ENCODE peak calls at places on chromosomes 2 and 18, in nine cellular contexts. G is AG09309; T is GM23338; I is GM13977; S is NCI-H460; V is K562; F is activated CD4-positive, CD25-positive, alpha-beta regulatory T cell; O is omental fat pad; Q is CD4-positive, alpha-beta T cell. Y is an unnamed sample.

GRCh38 chr2:229237270-229237669 is 33.8 kb downstream of the PID1 start:
- DNase-seq in G (no peak), T (no peak), I (no peak), S (no peak), V (no peak), F (no peak), O (no peak), Q (no peak), Y (no peak)

GRCh38 chr2:188675391-188676011 is 298.7 kb upstream of the COL3A1 start:
- DNase-seq in G (no peak), T (peak; percentile 53), I (no peak), S (no peak), V (no peak), F (no peak), O (no peak), Q (no peak), Y (no peak)

GRCh38 chr2:66113988-66114625 is 320.8 kb upstream of the MEIS1 start:
- DNase-seq in G (no peak), T (no peak), I (no peak), S (no peak), V (no peak), F (no peak), O (no peak), Q (no peak), Y (no peak)

GRCh38 chr2:168243061-168243460 is 4.3 kb downstream of the STK39 start:
- DNase-seq in G (no peak), T (no peak), I (no peak), S (no peak), V (no peak), F (no peak), O (no peak), Q (no peak), Y (no peak)

GRCh38 chr2:3254438-3254941 is 123.1 kb downstream of the EIPR1 start:
- DNase-seq in G (no peak), T (no peak), I (peak; percentile 69), S (no peak), V (no peak), F (no peak), O (no peak), Q (no peak), Y (peak; percentile 59)

GRCh38 chr18:57116598-57117132 is 30.2 kb upstream of the BOD1L2 start:
- DNase-seq in G (no peak), T (no peak), I (no peak), S (no peak), V (no peak), F (no peak), O (no peak), Q (no peak), Y (no peak)

GRCh38 chr2:163717993-163718680 is 17.7 kb downstream of the FIGN start:
- DNase-seq in G (no peak), T (peak; percentile 29), I (no peak), S (no peak), V (no peak), F (no peak), O (no peak), Q (no peak), Y (no peak)

GRCh38 chr2:239388236-239389151 is 12.3 kb downstream of the HDAC4 start:
- DNase-seq in G (no peak), T (no peak), I (no peak), S (no peak), V (no peak), F (no peak), O (no peak), Q (no peak), Y (no peak)

GRCh38 chr2:240364582-240364960 is 70.9 kb upstream of the GPC1 start:
- DNase-seq in G (no peak), T (no peak), I (no peak), S (no peak), V (no peak), F (no peak), O (no peak), Q (no peak), Y (no peak)